ENCODE peak calls at places on chromosomes 12 and 14, in five cellular contexts. One of them, this sample, is unnamed.

GRCh38 chr12:47360771-47361388 is 281.1 kb upstream of the AMIGO2 start:
- DNase-seq in epithelial cell of esophagus: no peak
- DNase-seq in mesothelial cell of epicardium: no peak
- DNase-seq in HFFc6: no peak
- DNase-seq in H9: no peak
- DNase-seq in this sample: no peak

GRCh38 chr12:46209165-46209564 is 59.7 kb downstream of the SLC38A1 start:
- DNase-seq in epithelial cell of esophagus: no peak
- DNase-seq in mesothelial cell of epicardium: no peak
- DNase-seq in HFFc6: peak; percentile 50
- DNase-seq in H9: no peak
- DNase-seq in this sample: no peak

GRCh38 chr14:70048313-70048654 is 140.5 kb downstream of the SLC8A3 start:
- DNase-seq in epithelial cell of esophagus: no peak
- DNase-seq in mesothelial cell of epicardium: no peak
- DNase-seq in HFFc6: no peak
- DNase-seq in H9: no peak
- DNase-seq in this sample: no peak

GRCh38 chr14:25120261-25120660 is 70.3 kb upstream of the STXBP6 start:
- DNase-seq in epithelial cell of esophagus: no peak
- DNase-seq in mesothelial cell of epicardium: no peak
- DNase-seq in HFFc6: no peak
- DNase-seq in H9: no peak
- DNase-seq in this sample: no peak

GRCh38 chr12:80044694-80045046 is 54.7 kb upstream of the OTOGL start:
- DNase-seq in epithelial cell of esophagus: peak; percentile 87
- DNase-seq in mesothelial cell of epicardium: no peak
- DNase-seq in HFFc6: peak; percentile 94
- DNase-seq in H9: no peak
- DNase-seq in this sample: no peak

GRCh38 chr12:89859513-89860220 is 151.0 kb upstream of the ATP2B1 start:
- DNase-seq in epithelial cell of esophagus: peak; percentile 14
- DNase-seq in mesothelial cell of epicardium: no peak
- DNase-seq in HFFc6: no peak
- DNase-seq in H9: no peak
- DNase-seq in this sample: no peak

GRCh38 chr12:52243774-52244614 is 11.0 kb downstream of the KRT7 start:
- DNase-seq in epithelial cell of esophagus: peak; percentile 95
- DNase-seq in mesothelial cell of epicardium: no peak
- DNase-seq in HFFc6: peak; percentile 86
- DNase-seq in H9: no peak
- DNase-seq in this sample: peak; percentile 38

GRCh38 chr14:69260246-69260978 is 454 bp downstream of the GALNT16 start:
- DNase-seq in epithelial cell of esophagus: no peak
- DNase-seq in mesothelial cell of epicardium: peak; percentile 34
- DNase-seq in HFFc6: no peak
- DNase-seq in H9: peak; percentile 60
- DNase-seq in this sample: no peak

GRCh38 chr12:126874427-126875026 is 1392.4 kb upstream of the TMEM132C start:
- DNase-seq in epithelial cell of esophagus: peak; percentile 49
- DNase-seq in mesothelial cell of epicardium: peak; percentile 51
- DNase-seq in HFFc6: peak; percentile 30
- DNase-seq in H9: peak; percentile 95
- DNase-seq in this sample: peak; percentile 44

GRCh38 chr14:45793081-45793480 is 540.1 kb upstream of the MIS18BP1 start:
- DNase-seq in epithelial cell of esophagus: peak; percentile 32
- DNase-seq in mesothelial cell of epicardium: no peak
- DNase-seq in HFFc6: no peak
- DNase-seq in H9: no peak
- DNase-seq in this sample: no peak

GRCh38 chr14:25406818-25407217 is 356.9 kb upstream of the STXBP6 start:
- DNase-seq in epithelial cell of esophagus: peak; percentile 52
- DNase-seq in mesothelial cell of epicardium: no peak
- DNase-seq in HFFc6: peak; percentile 12
- DNase-seq in H9: peak; percentile 56
- DNase-seq in this sample: no peak

GRCh38 chr12:112196476-112196875 is 71.1 kb downstream of the TRAFD1 start:
- DNase-seq in epithelial cell of esophagus: no peak
- DNase-seq in mesothelial cell of epicardium: no peak
- DNase-seq in HFFc6: no peak
- DNase-seq in H9: no peak
- DNase-seq in this sample: no peak

GRCh38 chr12:104506691-104507401 is 50.1 kb downstream of the CHST11 start:
- DNase-seq in epithelial cell of esophagus: no peak
- DNase-seq in mesothelial cell of epicardium: no peak
- DNase-seq in HFFc6: no peak
- DNase-seq in H9: peak; percentile 72
- DNase-seq in this sample: no peak

GRCh38 chr12:72271741-72272661 is at the start of gene TRHDE:
- DNase-seq in epithelial cell of esophagus: peak; percentile 38
- DNase-seq in mesothelial cell of epicardium: peak; percentile 25
- DNase-seq in HFFc6: peak; percentile 54
- DNase-seq in H9: peak; percentile 78
- DNase-seq in this sample: no peak

GRCh38 chr14:76644875-76645518 is 116.3 kb upstream of the VASH1 start:
- DNase-seq in epithelial cell of esophagus: peak; percentile 51
- DNase-seq in mesothelial cell of epicardium: peak; percentile 34
- DNase-seq in HFFc6: peak; percentile 6
- DNase-seq in H9: peak; percentile 71
- DNase-seq in this sample: no peak

GRCh38 chr14:65421201-65421981 is 8.9 kb downstream of the FUT8 start:
- DNase-seq in epithelial cell of esophagus: peak; percentile 64
- DNase-seq in mesothelial cell of epicardium: no peak
- DNase-seq in HFFc6: peak; percentile 84
- DNase-seq in H9: no peak
- DNase-seq in this sample: no peak

GRCh38 chr12:20426191-20426590 is 57.9 kb downstream of the PDE3A start:
- DNase-seq in epithelial cell of esophagus: no peak
- DNase-seq in mesothelial cell of epicardium: no peak
- DNase-seq in HFFc6: no peak
- DNase-seq in H9: no peak
- DNase-seq in this sample: no peak

GRCh38 chr12:117845271-117845904 is 123.4 kb downstream of the KSR2 start:
- DNase-seq in epithelial cell of esophagus: no peak
- DNase-seq in mesothelial cell of epicardium: no peak
- DNase-seq in HFFc6: no peak
- DNase-seq in H9: no peak
- DNase-seq in this sample: no peak

GRCh38 chr14:56342419-56342901 is 224.2 kb downstream of the PELI2 start:
- DNase-seq in epithelial cell of esophagus: no peak
- DNase-seq in mesothelial cell of epicardium: no peak
- DNase-seq in HFFc6: peak; percentile 58
- DNase-seq in H9: no peak
- DNase-seq in this sample: no peak

GRCh38 chr14:83300454-83301064 is 1766.9 kb upstream of the SEL1L start:
- DNase-seq in epithelial cell of esophagus: peak; percentile 48
- DNase-seq in mesothelial cell of epicardium: no peak
- DNase-seq in HFFc6: peak; percentile 28
- DNase-seq in H9: no peak
- DNase-seq in this sample: no peak

GRCh38 chr12:108305520-108305919 is 33.6 kb downstream of the CMKLR1 start:
- DNase-seq in epithelial cell of esophagus: peak; percentile 42
- DNase-seq in mesothelial cell of epicardium: no peak
- DNase-seq in HFFc6: peak; percentile 29
- DNase-seq in H9: no peak
- DNase-seq in this sample: peak; percentile 32

GRCh38 chr14:90087433-90087832 is 25.6 kb downstream of the KCNK13 start:
- DNase-seq in epithelial cell of esophagus: peak; percentile 76
- DNase-seq in mesothelial cell of epicardium: no peak
- DNase-seq in HFFc6: peak; percentile 66
- DNase-seq in H9: no peak
- DNase-seq in this sample: no peak

GRCh38 chr14:31439554-31439953 is 17.8 kb downstream of the DTD2 start:
- DNase-seq in epithelial cell of esophagus: no peak
- DNase-seq in mesothelial cell of epicardium: no peak
- DNase-seq in HFFc6: no peak
- DNase-seq in H9: no peak
- DNase-seq in this sample: no peak

DNA sequence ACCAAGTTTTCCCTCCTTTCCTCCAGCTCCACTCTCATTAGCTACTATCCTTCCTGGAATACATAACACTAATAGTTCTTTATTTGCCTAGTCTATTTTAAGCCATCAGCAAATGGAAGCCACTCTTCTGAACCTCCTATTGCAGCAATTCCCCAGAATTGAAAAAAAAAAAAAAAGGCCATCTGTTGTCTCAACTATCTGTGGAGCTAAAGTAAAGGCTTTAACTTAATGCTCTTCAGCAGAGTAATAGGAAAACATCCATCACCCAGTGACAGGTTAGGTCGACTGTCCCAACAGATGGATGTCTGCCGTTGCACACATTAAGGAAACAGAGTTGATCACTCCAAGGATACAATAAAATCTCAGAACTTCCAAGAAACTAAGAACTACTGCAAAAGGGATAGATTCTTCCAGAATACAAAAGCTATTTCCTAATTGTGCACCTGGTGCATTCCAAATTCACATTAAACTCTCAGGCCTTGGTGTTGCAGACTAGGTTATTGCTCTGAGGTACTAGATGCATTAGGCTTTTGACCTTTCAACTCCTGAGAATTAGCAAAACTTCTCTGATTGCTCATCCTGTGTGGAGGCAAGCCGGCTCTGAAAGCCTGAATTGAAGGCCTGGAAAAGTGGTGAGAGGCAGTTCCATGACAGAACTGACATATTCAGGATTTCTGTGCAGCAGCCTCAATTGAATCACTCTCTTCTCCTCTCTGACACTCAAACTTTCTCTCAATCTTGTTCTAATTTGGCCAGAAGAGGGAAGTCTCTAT is 238.4 kb upstream of the HMGA2 start:
- DNase-seq in epithelial cell of esophagus: no peak
- DNase-seq in mesothelial cell of epicardium: no peak
- DNase-seq in HFFc6: no peak
- DNase-seq in H9: no peak
- DNase-seq in this sample: no peak
- TF ChIP-seq CTCF in epithelial cell of esophagus: no peak
- TF ChIP-seq CTCF in mesothelial cell of epicardium: no peak
- TF ChIP-seq CTCF in HFFc6: no peak
- TF ChIP-seq CTCF in H9: no peak
- TF ChIP-seq CTCF in this sample: no peak

DNA sequence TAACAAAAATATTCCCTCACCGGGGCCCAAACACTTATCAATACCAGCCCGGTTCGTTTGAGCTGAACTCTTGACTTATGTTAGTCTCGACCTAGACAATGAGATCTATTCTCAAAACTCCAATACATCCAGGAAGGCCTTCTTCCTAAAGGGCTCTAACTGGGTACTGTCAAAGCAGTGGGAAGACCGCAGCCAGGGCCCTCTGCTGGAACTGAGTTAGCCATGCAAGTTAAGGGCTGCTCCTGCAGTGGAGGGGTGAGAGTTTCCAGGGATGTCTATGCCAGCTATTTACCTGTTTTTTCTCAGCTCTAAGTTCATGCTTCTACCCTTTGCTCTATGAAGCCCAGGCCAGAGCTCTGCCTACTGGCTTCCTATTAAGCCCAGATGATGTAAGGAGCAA is 348.8 kb downstream of the GXYLT1 start:
- DNase-seq in epithelial cell of esophagus: no peak
- DNase-seq in mesothelial cell of epicardium: no peak
- DNase-seq in HFFc6: no peak
- DNase-seq in H9: peak; percentile 76
- DNase-seq in this sample: no peak
- TF ChIP-seq CTCF in epithelial cell of esophagus: peak; percentile 9
- TF ChIP-seq CTCF in mesothelial cell of epicardium: no peak
- TF ChIP-seq CTCF in HFFc6: no peak
- TF ChIP-seq CTCF in H9: peak; percentile 67
- TF ChIP-seq CTCF in this sample: no peak

GRCh38 chr12:124057691-124058090 is 84.7 kb downstream of the ZNF664 start:
- DNase-seq in epithelial cell of esophagus: no peak
- DNase-seq in mesothelial cell of epicardium: no peak
- DNase-seq in HFFc6: no peak
- DNase-seq in H9: no peak
- DNase-seq in this sample: no peak

GRCh38 chr12:124059752-124060151 is 86.7 kb downstream of the ZNF664 start:
- DNase-seq in epithelial cell of esophagus: no peak
- DNase-seq in mesothelial cell of epicardium: no peak
- DNase-seq in HFFc6: no peak
- DNase-seq in H9: no peak
- DNase-seq in this sample: no peak

GRCh38 chr12:124049451-124050094 is 76.6 kb downstream of the ZNF664 start:
- DNase-seq in epithelial cell of esophagus: no peak
- DNase-seq in mesothelial cell of epicardium: no peak
- DNase-seq in HFFc6: no peak
- DNase-seq in H9: no peak
- DNase-seq in this sample: no peak

GRCh38 chr12:124055066-124055465 is 82.1 kb downstream of the ZNF664 start:
- DNase-seq in epithelial cell of esophagus: no peak
- DNase-seq in mesothelial cell of epicardium: no peak
- DNase-seq in HFFc6: no peak
- DNase-seq in H9: no peak
- DNase-seq in this sample: no peak

DNA sequence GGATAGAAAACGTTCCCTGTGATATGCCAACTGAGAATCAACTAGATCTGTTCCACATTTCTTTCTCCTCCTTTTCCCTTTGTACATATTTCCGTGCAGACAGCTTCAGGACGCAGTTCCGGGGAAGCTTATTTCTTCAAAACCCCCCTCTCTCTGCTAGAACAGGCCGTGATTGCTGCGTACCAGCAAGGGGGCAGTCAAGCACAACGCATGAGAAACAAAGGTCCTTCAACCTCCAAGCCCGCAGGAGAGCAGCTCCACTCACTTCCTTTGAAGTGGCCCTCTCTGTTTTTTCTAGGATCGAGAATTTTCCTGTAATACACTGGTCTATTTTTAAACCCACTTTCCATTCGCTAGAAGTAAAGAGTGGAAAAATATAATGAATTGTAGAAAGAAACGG is 80.8 kb downstream of the ZNF664 start:
- DNase-seq in epithelial cell of esophagus: peak; percentile 55
- DNase-seq in mesothelial cell of epicardium: no peak
- DNase-seq in HFFc6: peak; percentile 48
- DNase-seq in H9: peak; percentile 82
- DNase-seq in this sample: no peak
- TF ChIP-seq CTCF in epithelial cell of esophagus: peak; percentile 52
- TF ChIP-seq CTCF in mesothelial cell of epicardium: no peak
- TF ChIP-seq CTCF in HFFc6: peak; percentile 71
- TF ChIP-seq CTCF in H9: peak; percentile 83
- TF ChIP-seq CTCF in this sample: no peak

DNA sequence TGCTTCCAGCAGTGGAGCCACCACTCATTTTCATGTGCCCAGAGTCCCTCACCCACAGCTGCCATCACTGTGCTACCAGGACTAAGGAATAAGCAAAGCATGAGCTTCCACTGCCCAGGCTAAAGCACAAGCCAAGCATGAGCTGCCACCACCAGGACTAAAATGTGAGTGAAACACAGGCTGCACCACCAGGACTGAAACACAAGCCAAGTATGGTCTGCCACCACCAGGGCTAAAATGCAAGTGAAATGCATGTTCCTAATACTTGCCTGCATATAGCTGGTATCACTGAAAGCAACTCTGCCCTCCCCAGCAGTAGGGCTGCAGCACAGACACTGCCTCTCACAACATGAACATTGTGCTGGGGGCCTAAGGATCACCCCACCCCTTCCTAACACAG is 30.0 kb downstream of the CEP83 start:
- DNase-seq in epithelial cell of esophagus: no peak
- DNase-seq in mesothelial cell of epicardium: no peak
- DNase-seq in HFFc6: peak; percentile 3
- DNase-seq in H9: peak; percentile 61
- DNase-seq in this sample: no peak
- TF ChIP-seq CTCF in epithelial cell of esophagus: no peak
- TF ChIP-seq CTCF in mesothelial cell of epicardium: no peak
- TF ChIP-seq CTCF in HFFc6: no peak
- TF ChIP-seq CTCF in H9: peak; percentile 40
- TF ChIP-seq CTCF in this sample: no peak

GRCh38 chr14:75084513-75084912 is 15.1 kb downstream of the ZC2HC1C start:
- DNase-seq in epithelial cell of esophagus: peak; percentile 60
- DNase-seq in mesothelial cell of epicardium: no peak
- DNase-seq in HFFc6: no peak
- DNase-seq in H9: no peak
- DNase-seq in this sample: no peak
- TF ChIP-seq CTCF in epithelial cell of esophagus: peak; percentile 60
- TF ChIP-seq CTCF in mesothelial cell of epicardium: no peak
- TF ChIP-seq CTCF in HFFc6: peak; percentile 43
- TF ChIP-seq CTCF in H9: no peak
- TF ChIP-seq CTCF in this sample: no peak

This sample was measured in natural killer cell.